ENCODE peak calls at places on chromosomes 4 and X, in six cellular contexts. Q is left lung, T is ascending aorta, P is AG09309, S is dorsolateral prefrontal cortex, Y is astrocyte of the cerebellum. J is an unnamed sample.
A peak's percentile ranks its signal among the peaks of the same experiment; 100 is the strongest.

GRCh38 chr4:78645853-78646757 is 94.5 kb downstream of the ANXA3 start:
- DNase-seq in P (peak; percentile 86), Q (peak; percentile 70), T (peak; percentile 91), S (no peak), Y (peak; percentile 92), J (peak; percentile 53)

GRCh38 chrX:151082077-151082948 is 94.1 kb upstream of the GPR50 start:
- DNase-seq in Y (no peak), S (peak; percentile 61), T (peak; percentile 79), Q (peak; percentile 47), P (no peak), J (peak; percentile 52)

GRCh38 chr4:793941-794621 is 31.8 kb downstream of the CPLX1 start:
- DNase-seq in P (no peak), Y (no peak), S (no peak), Q (no peak), T (no peak), J (peak; percentile 69)

GRCh38 chrX:39896951-39897740 is 200.6 kb downstream of the BCOR start:
- DNase-seq in S (no peak), T (peak; percentile 79), Y (peak; percentile 38), Q (no peak), P (no peak), J (no peak)

GRCh38 chrX:69317721-69318120 is 152.5 kb upstream of the PJA1 start:
- DNase-seq in Y (no peak), T (no peak), S (no peak), Q (no peak), P (no peak), J (no peak)

GRCh38 chrX:153381684-153382532 is 19.2 kb downstream of the PNMA6E start:
- DNase-seq in Q (no peak), Y (peak; percentile 73), T (no peak), P (peak; percentile 73), S (no peak), J (peak; percentile 17)

GRCh38 chr4:147518846-147519767 is 38.2 kb downstream of the EDNRA start:
- DNase-seq in Q (peak; percentile 45), Y (peak; percentile 68), T (no peak), S (peak; percentile 25), P (peak; percentile 46), J (peak; percentile 87)

GRCh38 chr4:1523907-1524636 is 117.8 kb upstream of the NKX1-1 start:
- DNase-seq in P (no peak), T (no peak), S (no peak), Q (no peak), Y (no peak), J (no peak)

DNA sequence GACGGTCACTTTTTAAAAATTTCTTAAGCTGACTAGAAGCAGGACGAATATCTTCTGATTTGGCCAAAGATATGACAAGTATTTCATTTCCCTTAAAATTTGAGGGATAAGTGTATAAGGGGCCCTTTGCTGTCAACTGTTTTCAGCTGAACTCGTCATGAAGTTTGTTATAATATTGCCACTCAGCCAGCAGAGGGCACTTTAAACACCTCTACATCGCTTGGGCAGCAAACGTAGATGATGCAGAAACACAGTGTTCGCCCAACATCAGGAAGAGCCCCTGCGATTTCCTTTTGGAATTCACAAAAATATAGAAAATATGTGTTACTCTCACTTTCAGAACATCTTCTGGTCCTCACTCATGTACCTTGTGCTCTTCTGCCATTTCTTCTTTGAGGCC is 435.7 kb upstream of the FMR1 start:
- DNase-seq in Q (no peak), S (no peak), Y (no peak), P (no peak), T (no peak), J (peak; percentile 9)
- TF ChIP-seq CTCF in Q (no peak), S (no peak), Y (no peak), P (no peak), T (no peak), J (peak; percentile 23)

GRCh38 chr4:15479913-15480185 is 10.2 kb downstream of the CC2D2A start:
- DNase-seq in Y (no peak), P (peak; percentile 49), Q (no peak), T (no peak), S (no peak), J (no peak)
- H3K4me3 ChIP-seq in Y (peak overlapping the region; percentile 62), P (peak overlapping the region; percentile 73), Q (peak overlapping the region; percentile 35), T (peak overlapping the region; percentile 51), S (peak overlapping the region; percentile 59), J (no peak overlapping the region)

DNA sequence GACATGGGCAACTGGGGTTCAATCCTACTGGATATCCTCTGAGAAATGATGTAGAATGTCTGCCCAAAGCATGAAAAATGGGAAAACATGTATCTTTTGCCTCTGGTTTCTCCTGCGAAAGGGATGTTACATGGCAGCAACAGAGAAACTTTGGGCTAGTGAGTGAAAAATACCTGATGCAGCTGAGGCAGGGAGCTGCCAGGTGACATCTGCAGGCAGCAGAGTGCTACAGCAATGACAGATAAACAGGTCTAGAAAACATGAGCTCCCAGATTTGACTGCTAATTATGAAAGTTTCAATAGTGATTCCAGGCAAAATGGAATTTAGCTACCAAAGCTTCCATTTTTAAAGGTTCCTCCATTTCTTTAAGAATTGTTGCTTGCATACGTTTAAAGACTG is 4.8 kb upstream of the CXCL1 start:
- DNase-seq in P (no peak), Y (no peak), S (no peak), Q (no peak), T (no peak), J (peak; percentile 18)
- TF ChIP-seq CTCF in P (peak; percentile 34), Y (peak; percentile 59), S (no peak), Q (no peak), T (peak; percentile 13), J (peak; percentile 32)

GRCh38 chrX:125387945-125388344 is 68.3 kb downstream of the TEX13C start:
- DNase-seq in T (no peak), Q (no peak), P (no peak), Y (no peak), S (no peak), J (no peak)
- H3K4me3 ChIP-seq in T (no peak overlapping the region), Q (no peak overlapping the region), P (no peak overlapping the region), Y (no peak overlapping the region), S (no peak overlapping the region), J (no peak overlapping the region)

GRCh38 chr4:154618708-154619315 is 6.4 kb upstream of the FGG start:
- DNase-seq in S (peak; percentile 44), Q (no peak), Y (peak; percentile 38), T (no peak), P (no peak), J (peak; percentile 79)
- TF ChIP-seq CTCF in S (peak; percentile 40), Q (peak; percentile 33), Y (peak; percentile 83), T (peak; percentile 45), P (peak; percentile 74), J (peak; percentile 69)

DNA sequence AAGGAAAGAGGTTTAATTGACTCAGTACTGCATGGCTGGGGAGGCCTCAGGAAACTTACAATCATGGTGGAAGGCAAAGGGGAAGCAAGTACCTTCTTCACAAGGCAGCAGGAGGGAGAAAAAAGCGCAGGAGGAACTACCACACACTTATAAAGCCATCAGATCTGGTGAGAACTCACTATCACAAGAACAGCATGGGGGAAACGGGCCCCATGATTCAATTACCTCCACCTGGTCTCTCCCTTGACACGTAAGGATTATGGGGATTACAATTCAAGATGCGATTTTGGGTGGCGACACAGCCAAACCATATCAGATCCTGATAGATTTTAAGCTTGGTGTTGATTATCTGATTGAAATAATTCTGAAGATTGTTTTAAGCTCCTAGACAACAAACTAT is 218.7 kb downstream of the CBR4 start:
- DNase-seq in S (no peak), Y (no peak), P (no peak), T (no peak), Q (no peak), J (no peak)
- H3K4me3 ChIP-seq in S (no peak overlapping the region), Y (no peak overlapping the region), P (no peak overlapping the region), T (no peak overlapping the region), Q (no peak overlapping the region), J (no peak overlapping the region)